ENCODE peak calls at places on chromosomes 16 and 17, in seven cellular contexts. H is kidney, Z is MM.1S, J is lung, D is omental fat pad, Q is foreskin keratinocyte, Y is left ventricle myocardium inferior. G is an unnamed sample.

GRCh38 chr16:56781565-56781964 is 51.6 kb downstream of the NUP93 start:
- DNase-seq in H (no peak), Z (no peak), J (no peak), D (no peak), Q (no peak), Y (no peak), G (no peak)

GRCh38 chr17:38915639-38915995 is 9.8 kb upstream of the LASP1NB start:
- DNase-seq in H (peak; percentile 45), Z (no peak), J (no peak), D (no peak), Q (no peak), Y (no peak), G (no peak)

GRCh38 chr16:1309888-1310831 is 724 bp downstream of the UBE2I start:
- DNase-seq in H (no peak), Z (peak; percentile 36), J (peak; percentile 49), D (peak; percentile 56), Q (no peak), Y (peak; percentile 59), G (peak; percentile 42)

GRCh38 chr17:52885882-52886281 is 727.4 kb upstream of the CA10 start:
- DNase-seq in H (no peak), Z (no peak), J (no peak), D (no peak), Q (no peak), Y (no peak), G (no peak)

GRCh38 chr17:60472449-60472848 is 50.2 kb downstream of the CHCT1 start:
- DNase-seq in H (no peak), Z (no peak), J (no peak), D (no peak), Q (no peak), Y (no peak), G (no peak)

GRCh38 chr17:81384929-81385319 is 10.3 kb upstream of the BAHCC1 start:
- DNase-seq in H (no peak), Z (no peak), J (no peak), D (no peak), Q (no peak), Y (no peak), G (no peak)

GRCh38 chr17:6753006-6753445 is 2.8 kb upstream of the XAF1 start:
- DNase-seq in H (peak; percentile 84), Z (no peak), J (peak; percentile 41), D (no peak), Q (no peak), Y (peak; percentile 66), G (peak; percentile 60)

GRCh38 chr16:89120921-89121351 is 27.3 kb downstream of the ACSF3 start:
- DNase-seq in H (peak; percentile 72), Z (no peak), J (no peak), D (no peak), Q (no peak), Y (no peak), G (no peak)

GRCh38 chr17:49616546-49617205 is 41.0 kb downstream of the NXPH3 start:
- DNase-seq in H (peak; percentile 79), Z (peak; percentile 95), J (peak; percentile 39), D (no peak), Q (no peak), Y (peak; percentile 75), G (no peak)

GRCh38 chr17:7806592-7806991 is 27.4 kb upstream of the KDM6B start:
- DNase-seq in H (no peak), Z (no peak), J (no peak), D (no peak), Q (no peak), Y (no peak), G (no peak)

GRCh38 chr16:83137326-83137770 is 510.6 kb downstream of the CDH13 start:
- DNase-seq in H (no peak), Z (peak; percentile 75), J (no peak), D (no peak), Q (no peak), Y (no peak), G (peak; percentile 2)

GRCh38 chr17:7853693-7854043 is 1.2 kb upstream of the TMEM88 start:
- DNase-seq in H (peak; percentile 75), Z (no peak), J (no peak), D (no peak), Q (no peak), Y (no peak), G (no peak)

GRCh38 chr17:78875738-78876597 is 27.0 kb downstream of the CEP295NL start:
- DNase-seq in H (no peak), Z (no peak), J (no peak), D (no peak), Q (no peak), Y (no peak), G (no peak)

GRCh38 chr17:38911081-38911730 is 14.2 kb upstream of the LASP1NB start:
- DNase-seq in H (peak; percentile 62), Z (no peak), J (no peak), D (peak; percentile 14), Q (no peak), Y (no peak), G (no peak)

GRCh38 chr17:49218941-49219913 is 8.7 kb downstream of the ABI3 start:
- DNase-seq in H (peak; percentile 79), Z (no peak), J (no peak), D (no peak), Q (no peak), Y (peak; percentile 27), G (no peak)

GRCh38 chr17:48013876-48014602 is 23.6 kb downstream of the COPZ2 start:
- DNase-seq in H (no peak), Z (no peak), J (no peak), D (no peak), Q (no peak), Y (no peak), G (no peak)

GRCh38 chr17:48011405-48012150 is 26.0 kb downstream of the COPZ2 start:
- DNase-seq in H (no peak), Z (peak; percentile 70), J (no peak), D (no peak), Q (no peak), Y (no peak), G (no peak)

GRCh38 chr17:48010193-48010592 is 27.4 kb downstream of the COPZ2 start:
- DNase-seq in H (no peak), Z (no peak), J (no peak), D (no peak), Q (no peak), Y (no peak), G (no peak)

GRCh38 chr17:48014603-48015037 is 23.0 kb downstream of the COPZ2 start:
- DNase-seq in H (no peak), Z (no peak), J (no peak), D (no peak), Q (no peak), Y (no peak), G (no peak)

DNA sequence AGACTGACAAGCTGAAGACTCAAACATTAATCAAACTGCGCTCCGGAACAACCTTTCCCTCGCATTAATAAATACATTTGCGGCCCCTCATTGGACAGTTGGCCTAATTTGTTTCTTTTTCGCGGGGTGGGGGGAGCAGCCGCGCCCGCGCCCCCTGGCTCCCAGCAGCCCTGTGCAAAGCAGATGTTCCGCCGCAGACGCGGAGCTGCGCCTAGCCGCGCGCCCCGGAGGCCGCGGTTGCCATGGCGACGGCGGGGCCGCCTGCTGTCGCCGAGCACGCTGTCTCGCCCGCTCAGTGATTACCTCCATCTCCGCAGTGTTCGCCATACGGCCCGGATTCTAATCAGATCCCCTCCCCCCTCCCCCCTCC is 25.5 kb downstream of the COPZ2 start:
- DNase-seq in H (no peak), Z (peak; percentile 85), J (no peak), D (no peak), Q (no peak), Y (peak; percentile 26), G (no peak)
- TF ChIP-seq CTCF in H (no peak), Z (no peak), J (no peak), D (no peak), Q (peak; percentile 4), Y (no peak), G (no peak)

DNA sequence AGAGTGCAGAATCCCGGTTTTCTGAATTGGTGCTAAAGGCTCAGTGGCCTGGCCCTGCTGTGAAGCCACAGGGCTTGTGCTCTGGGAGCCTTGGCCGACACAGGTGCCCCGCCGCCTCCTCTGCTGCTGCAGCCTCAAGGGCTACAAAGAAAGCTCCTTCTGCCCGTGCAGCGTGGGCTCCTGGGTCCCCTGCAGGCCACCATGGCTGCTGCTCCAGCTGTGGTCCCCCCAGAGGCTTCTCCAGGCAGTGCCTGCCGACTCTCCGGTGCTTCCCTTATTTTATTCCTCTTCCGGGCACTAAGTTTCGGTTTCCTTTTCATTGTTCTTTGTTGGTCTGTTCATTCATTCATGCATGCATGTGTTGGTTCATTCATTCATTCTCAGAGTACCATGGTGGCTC is 53.1 kb downstream of the CMIP start:
- DNase-seq in H (peak; percentile 58), Z (no peak), J (no peak), D (no peak), Q (no peak), Y (no peak), G (no peak)
- TF ChIP-seq CTCF in H (no peak), Z (no peak), J (no peak), D (no peak), Q (no peak), Y (peak; percentile 41), G (no peak)

GRCh38 chr16:69013991-69014390 is 91.5 kb upstream of the HAS3 start:
- DNase-seq in H (no peak), Z (no peak), J (no peak), D (no peak), Q (no peak), Y (no peak), G (no peak)
- TF ChIP-seq CTCF in H (no peak), Z (no peak), J (no peak), D (no peak), Q (no peak), Y (no peak), G (no peak)

GRCh38 chr17:4725646-4726300 is 5.5 kb upstream of the MED11 start:
- DNase-seq in H (no peak), Z (no peak), J (no peak), D (no peak), Q (no peak), Y (no peak), G (no peak)

GRCh38 chr17:4733073-4733531 is 1.9 kb downstream of the MED11 start:
- DNase-seq in H (peak; percentile 53), Z (peak; percentile 39), J (no peak), D (no peak), Q (no peak), Y (no peak), G (no peak)

GRCh38 chr17:4724655-4725054 is 6.6 kb upstream of the MED11 start:
- DNase-seq in H (no peak), Z (no peak), J (no peak), D (no peak), Q (no peak), Y (no peak), G (no peak)

GRCh38 chr17:4722678-4723240 is 8.5 kb upstream of the MED11 start:
- DNase-seq in H (no peak), Z (no peak), J (no peak), D (no peak), Q (no peak), Y (no peak), G (no peak)

DNA sequence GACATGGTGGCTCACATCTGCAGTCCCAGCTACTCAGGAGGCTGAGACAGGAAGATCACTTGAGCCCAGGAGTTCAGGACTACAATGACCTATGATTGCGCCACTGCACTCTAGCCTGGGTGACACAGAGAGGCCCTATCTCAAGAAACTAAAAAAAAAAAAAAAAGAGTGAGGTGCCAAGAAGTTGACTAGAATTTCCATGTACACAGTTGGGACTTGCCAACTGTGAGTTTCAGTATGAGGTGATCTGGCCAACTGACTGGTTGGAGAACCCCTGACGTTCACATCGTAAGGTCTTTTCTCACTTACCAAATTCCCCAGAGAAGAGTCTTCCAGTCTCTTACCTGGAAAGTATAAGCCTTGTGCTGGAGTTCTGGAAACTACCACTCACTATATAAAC is 3.1 kb upstream of the MED11 start:
- DNase-seq in H (no peak), Z (no peak), J (peak; percentile 64), D (no peak), Q (no peak), Y (no peak), G (no peak)
- TF ChIP-seq CTCF in H (no peak), Z (no peak), J (no peak), D (no peak), Q (no peak), Y (no peak), G (no peak)

G was measured in PC-9.